ENCODE peak calls at places on chromosomes 13 and 19, in seven cellular contexts. R, C, P, S, T, O and A are unnamed samples.

GRCh38 chr13:99250977-99251825 is 7.0 kb downstream of the GPR18 start:
- DNase-seq in R (no peak), C (no peak), P (no peak), S (no peak), T (no peak), O (no peak), A (no peak)

GRCh38 chr13:114284680-114285079 is 3.3 kb downstream of the UPF3A start:
- DNase-seq in R (no peak), C (no peak), P (no peak), S (no peak), T (no peak), O (no peak), A (no peak)

GRCh38 chr19:41868120-41868988 is 8.3 kb downstream of the RPS19 start:
- DNase-seq in R (no peak), C (no peak), P (no peak), S (no peak), T (no peak), O (no peak), A (no peak)

GRCh38 chr13:52029569-52029968 is 5.1 kb downstream of the UTP14C start:
- DNase-seq in R (no peak), C (no peak), P (no peak), S (no peak), T (no peak), O (no peak), A (no peak)

GRCh38 chr13:64273780-64274179 is 2858.1 kb upstream of the PCDH20 start:
- DNase-seq in R (no peak), C (no peak), P (no peak), S (no peak), T (no peak), O (no peak), A (no peak)

GRCh38 chr13:43573787-43574562 is 212.8 kb downstream of the ENOX1 start:
- DNase-seq in R (no peak), C (no peak), P (no peak), S (peak; percentile 17), T (no peak), O (peak; percentile 9), A (no peak)

GRCh38 chr13:39417643-39418042 is 185.3 kb downstream of the LHFPL6 start:
- DNase-seq in R (no peak), C (no peak), P (no peak), S (peak; percentile 66), T (no peak), O (peak; percentile 74), A (peak; percentile 30)

GRCh38 chr13:35718084-35718483 is 241.6 kb upstream of the MAB21L1 start:
- DNase-seq in R (no peak), C (no peak), P (no peak), S (no peak), T (no peak), O (no peak), A (no peak)

GRCh38 chr13:87677334-87678234 is 6.4 kb downstream of the SLITRK5 start:
- DNase-seq in R (no peak), C (no peak), P (peak; percentile 48), S (peak; percentile 10), T (no peak), O (no peak), A (peak; percentile 34)

GRCh38 chr13:22176968-22177545 is 506.2 kb downstream of the FGF9 start:
- DNase-seq in R (no peak), C (no peak), P (no peak), S (peak; percentile 7), T (no peak), O (no peak), A (peak; percentile 15)

GRCh38 chr19:17797397-17798201 is 2.7 kb downstream of the B3GNT3 start:
- DNase-seq in R (no peak), C (peak; percentile 91), P (no peak), S (no peak), T (no peak), O (peak; percentile 94), A (peak; percentile 71)

GRCh38 chr19:55690769-55691545 is 15.9 kb downstream of the EPN1 start:
- DNase-seq in R (no peak), C (no peak), P (no peak), S (no peak), T (no peak), O (no peak), A (no peak)

GRCh38 chr13:72985610-72986009 is 73.2 kb upstream of the KLF5 start:
- DNase-seq in R (no peak), C (no peak), P (no peak), S (no peak), T (no peak), O (no peak), A (no peak)

GRCh38 chr19:50897191-50897607 is 14.0 kb downstream of the KLK4 start:
- DNase-seq in R (no peak), C (no peak), P (no peak), S (no peak), T (no peak), O (no peak), A (no peak)

GRCh38 chr19:43688059-43688763 is 18.2 kb upstream of the PLAUR start:
- DNase-seq in R (no peak), C (no peak), P (no peak), S (no peak), T (no peak), O (no peak), A (no peak)

GRCh38 chr19:38718747-38719543 is 25.3 kb downstream of the CAPN12 start:
- DNase-seq in R (no peak), C (peak; percentile 76), P (peak; percentile 82), S (peak; percentile 57), T (peak; percentile 80), O (peak; percentile 67), A (peak; percentile 93)

GRCh38 chr19:2235396-2236284 is 489 bp downstream of the PLEKHJ1 start:
- DNase-seq in R (no peak), C (peak; percentile 51), P (no peak), S (no peak), T (peak; percentile 54), O (no peak), A (no peak)